ENCODE peak calls at places on chromosomes 3 and 15, in six cellular contexts. N is sigmoid colon, D is breast epithelium, H is esophagus squamous epithelium, Q is testis, P is stomach. F is an unnamed sample.

GRCh38 chr3:102979682-102980378 is 545.0 kb downstream of the ZPLD1 start:
- DNase-seq in D (peak), H (no peak), P (peak), N (peak), Q (peak), F (peak)

GRCh38 chr3:31743690-31744089 is 211.0 kb downstream of the STT3B start:
- DNase-seq in H (no peak), P (no peak), N (no peak), Q (peak), D (no peak), F (no peak)

GRCh38 chr3:99473321-99473751 is 165.1 kb upstream of the COL8A1 start:
- DNase-seq in D (no peak), P (no peak), H (no peak), Q (no peak), N (no peak), F (no peak)

GRCh38 chr3:4360817-4361216 is 57.6 kb downstream of the SETMAR start:
- DNase-seq in D (no peak), P (no peak), N (no peak), Q (no peak), H (no peak), F (no peak)

GRCh38 chr3:32138545-32139104 is 32.2 kb downstream of the GPD1L start:
- DNase-seq in Q (no peak), D (no peak), P (no peak), N (no peak), H (no peak), F (no peak)

GRCh38 chr3:55708242-55708641 is 221.1 kb upstream of the WNT5A start:
- DNase-seq in P (no peak), Q (no peak), H (no peak), D (no peak), N (no peak), F (no peak)

GRCh38 chr3:141231923-141232861 is 567 bp downstream of the PXYLP1 start:
- DNase-seq in Q (peak), H (no peak), P (peak), D (peak), N (peak), F (peak)

GRCh38 chr15:73923488-73924164 is 2.6 kb upstream of the LOXL1 start:
- DNase-seq in N (no peak), P (no peak), H (no peak), D (no peak), Q (no peak), F (no peak)

GRCh38 chr3:106256249-106256957 is 387.6 kb upstream of the CBLB start:
- DNase-seq in Q (no peak), D (no peak), P (no peak), H (no peak), N (no peak), F (no peak)
- TF ChIP-seq POLR2A in Q (no peak), D (no peak), P (no peak), H (no peak), N (no peak), F (no peak)

GRCh38 chr3:118811333-118811732 is 223.3 kb downstream of the IGSF11 start:
- DNase-seq in P (no peak), N (no peak), H (no peak), D (no peak), Q (no peak), F (no peak)

GRCh38 chr3:118810499-118811035 is 224.1 kb downstream of the IGSF11 start:
- DNase-seq in Q (peak), D (no peak), P (no peak), H (no peak), N (no peak), F (no peak)

GRCh38 chr3:118808743-118809142 is 225.9 kb downstream of the IGSF11 start:
- DNase-seq in Q (no peak), D (no peak), P (no peak), H (no peak), N (no peak), F (no peak)

GRCh38 chr3:118806423-118806822 is 228.2 kb downstream of the IGSF11 start:
- DNase-seq in H (no peak), N (no peak), P (no peak), D (no peak), Q (no peak), F (no peak)

DNA sequence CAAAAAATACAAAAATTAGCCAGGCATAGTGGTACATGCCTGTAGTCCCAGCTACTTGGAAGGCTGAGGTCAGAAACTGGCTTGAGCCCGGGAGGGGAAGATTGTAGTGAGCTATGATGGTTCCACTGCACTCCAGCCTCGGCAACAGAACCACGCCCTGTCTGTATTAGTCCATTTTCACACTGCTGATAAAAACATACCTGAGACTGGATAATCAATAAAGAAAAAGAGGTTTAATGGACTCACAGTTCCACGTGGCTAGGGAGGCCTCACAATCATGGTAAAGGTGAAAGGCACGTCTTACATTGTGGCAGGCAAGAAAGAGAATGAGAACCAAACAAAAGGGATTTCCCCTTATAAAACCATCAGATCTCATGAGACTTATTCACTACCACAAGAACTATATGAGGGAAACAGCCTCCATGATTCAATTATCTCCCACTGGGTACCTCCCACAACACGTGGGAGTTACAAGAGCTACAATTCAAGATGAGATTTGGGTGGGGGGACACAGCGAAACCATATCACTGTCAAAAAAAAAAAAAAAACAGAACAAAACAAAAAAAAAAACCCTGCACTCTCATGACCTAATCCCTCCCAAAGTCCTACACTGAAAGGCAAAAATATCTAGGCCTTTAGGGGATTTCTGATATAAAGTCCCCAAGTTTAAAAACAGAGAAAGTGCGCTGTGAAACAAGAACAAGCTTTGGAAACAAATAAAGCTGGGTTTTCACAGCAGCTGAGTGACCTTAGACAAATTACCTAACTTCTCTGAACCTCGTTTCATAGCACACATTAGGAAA is 224.7 kb downstream of the IGSF11 start:
- DNase-seq in D (no peak), Q (no peak), N (no peak), P (no peak), H (no peak), F (no peak)
- TF ChIP-seq POLR2A in D (no peak), Q (no peak), N (no peak), P (no peak), H (no peak), F (no peak)

GRCh38 chr15:43776718-43777292 is at the start of gene ELL3:
- DNase-seq in N (peak), H (no peak), Q (peak), P (peak), D (peak), F (peak)
- TF ChIP-seq POLR2A in N (peak), H (no peak), Q (no peak), P (no peak), D (no peak), F (peak)

GRCh38 chr15:32033186-32033890 is 3.0 kb downstream of the CHRNA7 start:
- DNase-seq in D (no peak), N (no peak), P (peak), H (no peak), Q (no peak), F (no peak)

GRCh38 chr15:32030795-32031194 is 480 bp downstream of the CHRNA7 start:
- DNase-seq in H (no peak), N (no peak), P (no peak), D (no peak), Q (peak), F (no peak)

GRCh38 chr15:32028921-32029320 is 1.4 kb upstream of the CHRNA7 start:
- DNase-seq in Q (no peak), N (no peak), P (no peak), D (no peak), H (no peak), F (no peak)

GRCh38 chr15:32029409-32029861 is 880 bp upstream of the CHRNA7 start:
- DNase-seq in D (no peak), Q (peak), H (no peak), N (no peak), P (peak), F (no peak)

GRCh38 chr15:32029862-32030781 is at the start of gene CHRNA7:
- DNase-seq in H (no peak), P (peak), Q (peak), N (peak), D (no peak), F (peak)
- TF ChIP-seq POLR2A in H (no peak), P (no peak), Q (no peak), N (no peak), D (no peak), F (peak)

GRCh38 chr15:34106423-34106822 is 4.5 kb downstream of the PGBD4 start:
- DNase-seq in P (no peak), N (no peak), H (no peak), Q (no peak), D (no peak), F (no peak)

GRCh38 chr15:34107315-34107714 is 5.4 kb downstream of the PGBD4 start:
- DNase-seq in Q (no peak), P (no peak), H (no peak), D (no peak), N (no peak), F (no peak)

GRCh38 chr15:34099914-34100313 is 1.7 kb downstream of the EMC7 start:
- DNase-seq in P (no peak), Q (no peak), H (no peak), D (no peak), N (no peak), F (no peak)

GRCh38 chr15:34102175-34102925 is 467 bp downstream of the PGBD4 start:
- DNase-seq in H (no peak), D (no peak), Q (no peak), N (no peak), P (no peak), F (no peak)

DNA sequence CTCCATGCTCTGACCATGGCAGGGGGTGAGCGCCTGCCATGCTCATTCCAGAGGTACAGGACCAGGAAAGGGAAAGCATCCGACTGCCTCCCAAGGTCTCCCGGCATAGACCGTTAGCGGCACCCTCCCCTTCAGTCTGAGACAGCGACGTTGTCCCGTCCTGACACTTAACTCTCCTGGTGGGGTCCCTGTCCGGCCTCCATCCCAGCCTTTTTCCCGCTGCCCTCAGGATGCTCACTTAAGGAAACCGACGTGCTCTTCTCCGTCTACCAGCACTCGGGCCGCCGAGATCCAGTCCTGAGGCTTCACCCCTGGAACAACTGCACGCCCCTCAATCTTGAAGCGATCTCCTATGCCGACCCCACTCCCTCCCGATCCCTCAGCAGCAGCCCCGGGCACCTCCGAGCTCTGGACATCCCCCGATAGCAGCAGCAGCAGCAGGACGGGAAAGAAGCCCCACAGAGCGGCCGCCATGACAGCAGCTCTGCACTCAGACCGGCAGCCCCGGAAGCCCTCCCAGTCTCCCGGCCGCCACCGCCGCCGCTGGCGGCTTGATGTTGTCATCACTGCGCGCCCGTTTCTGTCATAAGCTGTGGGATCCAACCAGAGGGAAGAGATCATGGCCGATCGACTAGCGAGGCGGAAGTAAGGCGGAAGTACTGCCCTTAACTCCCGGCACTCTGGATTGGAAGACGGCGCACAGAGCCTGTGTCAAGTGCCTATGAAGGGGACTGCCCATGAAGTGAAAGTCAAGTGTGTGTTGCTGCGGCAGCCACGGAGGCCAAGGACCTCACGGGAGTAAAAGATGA is at the start of the genes EMC7 and PGBD4:
- DNase-seq in P (peak), D (peak), Q (peak), N (peak), H (peak), F (peak)
- TF ChIP-seq POLR2A in P (no peak), D (peak), Q (no peak), N (peak), H (peak), F (peak)

DNA sequence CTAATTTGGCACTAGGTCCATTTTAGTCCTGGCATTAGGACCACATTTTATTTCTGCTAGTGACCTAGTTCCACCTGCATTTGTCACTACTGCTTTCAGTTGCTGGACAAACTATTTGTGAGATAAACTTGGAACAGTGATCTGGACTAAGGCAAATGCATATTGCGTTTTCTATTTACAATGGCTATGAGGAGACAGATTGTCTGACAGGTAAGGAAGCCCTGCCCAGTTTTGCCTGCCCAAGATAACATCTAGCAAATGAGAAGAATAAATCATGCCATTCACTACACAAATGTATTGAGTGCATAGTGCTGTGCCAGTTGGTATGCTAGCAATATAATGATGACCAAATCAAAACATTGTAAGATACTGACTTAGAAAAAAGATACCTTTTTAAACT is 245.7 kb downstream of the GRM7 start:
- DNase-seq in Q (no peak), H (no peak), D (no peak), N (no peak), P (no peak), F (no peak)
- TF ChIP-seq POLR2A in Q (no peak), H (no peak), D (no peak), N (no peak), P (no peak), F (no peak)

F was measured in H54.